ENCODE peak calls at places on chromosomes 11 and 22, in five cellular contexts. Z is upper lobe of left lung, K is HepG2, V is GM12878, C is HCT116. B is an unnamed sample.

GRCh38 chr11:121152764-121153163 is 51.7 kb downstream of the TECTA start:
- ATAC-seq in Z (no peak), K (no peak), V (no peak), C (no peak), B (no peak)

GRCh38 chr11:35473975-35474374 is 51.4 kb downstream of the PAMR1 start:
- ATAC-seq in Z (no peak), K (no peak), V (no peak), C (no peak), B (no peak)

GRCh38 chr11:113850188-113850587 is 25.2 kb downstream of the USP28 start:
- ATAC-seq in Z (no peak), K (no peak), V (no peak), C (no peak), B (no peak)

GRCh38 chr22:22375586-22376351 is 131.2 kb downstream of the VPREB1 start:
- ATAC-seq in Z (no peak), K (no peak), V (no peak), C (no peak), B (no peak)

GRCh38 chr22:24510694-24511625 is 15.8 kb downstream of the UPB1 start:
- ATAC-seq in Z (peak; percentile 44), K (no peak), V (peak; percentile 5), C (no peak), B (peak; percentile 85)

GRCh38 chr11:59641156-59641555 is 25.6 kb upstream of the OSBP start:
- ATAC-seq in Z (no peak), K (no peak), V (no peak), C (no peak), B (no peak)

GRCh38 chr11:35932641-35933571 is 11.0 kb upstream of the LDLRAD3 start:
- ATAC-seq in Z (no peak), K (no peak), V (no peak), C (no peak), B (no peak)

GRCh38 chr11:1292644-1293618 is 16.5 kb downstream of the TOLLIP start:
- ATAC-seq in Z (no peak), K (no peak), V (no peak), C (no peak), B (no peak)

GRCh38 chr11:10601722-10602281 is 33.3 kb upstream of the LYVE1 start:
- ATAC-seq in Z (no peak), K (no peak), V (no peak), C (no peak), B (peak; percentile 7)

GRCh38 chr11:111393096-111393495 is 14.0 kb upstream of the POU2AF1 start:
- ATAC-seq in Z (no peak), K (no peak), V (no peak), C (no peak), B (no peak)

DNA sequence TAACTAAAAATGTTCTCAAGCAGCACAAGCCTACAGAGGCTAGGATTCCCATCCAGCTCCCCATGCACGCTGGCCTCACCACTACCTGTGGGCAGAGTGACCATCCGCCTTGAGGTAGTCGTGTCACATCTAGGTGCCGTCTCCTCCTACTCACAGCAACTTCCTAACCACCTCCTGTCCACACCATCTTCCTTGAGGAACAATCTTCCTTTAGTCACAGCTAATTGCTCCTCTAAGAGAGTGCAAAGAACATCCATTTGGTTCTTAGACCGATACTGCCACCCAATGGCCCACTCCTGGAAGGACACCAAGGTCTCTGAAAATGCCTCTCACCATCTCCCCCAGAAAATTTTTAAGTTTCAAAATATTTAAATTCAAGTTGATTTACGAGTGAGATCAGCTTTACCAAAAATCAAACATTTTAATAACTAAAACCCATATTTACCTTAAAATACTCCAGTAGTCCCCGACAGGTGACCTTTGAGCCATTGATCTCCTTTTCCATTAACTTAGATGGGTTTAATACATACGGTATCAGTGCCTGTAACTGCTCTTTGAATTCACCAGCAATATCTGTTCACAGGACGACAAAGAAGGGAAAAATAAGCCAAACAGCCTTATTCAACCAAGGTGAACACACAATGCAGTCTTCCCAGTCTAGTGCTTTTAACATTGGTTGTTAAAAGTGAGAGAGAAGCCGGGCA is 21.7 kb upstream of the PLAAT3 start:
- ATAC-seq in Z (peak; percentile 72), K (peak; percentile 77), V (peak; percentile 82), C (peak; percentile 88), B (peak; percentile 58)
- TF ChIP-seq POLR2A in Z (no peak), K (no peak), V (no peak), C (no peak), B (no peak)

DNA sequence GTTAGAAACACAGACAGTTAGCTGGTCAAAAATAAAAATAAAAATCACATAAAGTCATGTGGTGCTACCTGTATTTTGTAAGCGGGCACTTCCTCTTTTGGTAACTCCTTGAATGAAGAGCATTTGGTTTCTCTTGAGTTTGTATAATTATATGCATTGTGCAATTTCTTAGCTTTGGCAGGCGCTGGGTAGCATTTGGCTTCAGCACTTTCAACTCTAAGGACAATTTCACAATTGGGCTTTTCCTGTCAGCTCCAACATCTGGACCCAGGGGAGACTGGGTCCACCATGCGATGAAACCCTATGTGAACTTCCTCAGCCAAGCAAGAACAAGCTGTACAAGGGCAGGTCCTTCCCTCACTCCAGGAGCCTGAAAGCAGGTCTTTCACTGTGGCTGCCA is 169.1 kb downstream of the RRAS2 start:
- ATAC-seq in Z (peak; percentile 65), K (no peak), V (no peak), C (no peak), B (peak; percentile 88)
- TF ChIP-seq POLR2AphosphoS5 in Z (peak; percentile 79), K (no peak), V (no peak), C (no peak), B (peak; percentile 87)

GRCh38 chr11:22624742-22625447 is 728 bp downstream of the FANCF start:
- ATAC-seq in Z (peak; percentile 87), K (peak; percentile 82), V (peak; percentile 81), C (peak; percentile 73), B (peak; percentile 52)
- TF ChIP-seq POLR2A in Z (no peak), K (no peak), V (peak; percentile 38), C (no peak), B (no peak)

GRCh38 chr22:31036671-31037550 is 44.2 kb upstream of the SMTN start:
- ATAC-seq in Z (no peak), K (no peak), V (no peak), C (peak; percentile 61), B (peak; percentile 73)
- TF ChIP-seq POLR2AphosphoS5 in Z (no peak), K (no peak), V (no peak), C (no peak), B (peak; percentile 68)

GRCh38 chr11:18634140-18635032 is at the start of gene SPTY2D1:
- ATAC-seq in Z (peak; percentile 99), K (peak; percentile 99), V (peak; percentile 96), C (peak; percentile 98), B (peak; percentile 100)
- TF ChIP-seq POLR2A in Z (peak; percentile 81), K (peak; percentile 94), V (peak; percentile 97), C (peak; percentile 91), B (peak; percentile 83)

B was measured in gastroesophageal sphincter.